ENCODE peak calls at places on chromosomes 6 and 20, in five cellular contexts. One of them, this sample, is unnamed.

GRCh38 chr20:60408435-60408834 is 450.2 kb downstream of the CDH26 start:
- DNase-seq in erythroblast: no peak
- DNase-seq in HAP-1: no peak
- DNase-seq in type B pancreatic cell: no peak
- DNase-seq in activated T-cell treated with anti-CD3 and anti-CD28 coated beads, Interleukin-2, amount 50 U/mL, for 1 hour: no peak
- DNase-seq in this sample: no peak

GRCh38 chr6:116059713-116060571 is 749 bp downstream of the FRK start:
- DNase-seq in HAP-1: no peak
- DNase-seq in erythroblast: peak
- DNase-seq in type B pancreatic cell: no peak
- DNase-seq in activated T-cell treated with anti-CD3 and anti-CD28 coated beads, Interleukin-2, amount 50 U/mL, for 1 hour: no peak
- DNase-seq in this sample: no peak

GRCh38 chr20:60477958-60478357 is 519.7 kb downstream of the CDH26 start:
- DNase-seq in erythroblast: no peak
- DNase-seq in HAP-1: no peak
- DNase-seq in type B pancreatic cell: no peak
- DNase-seq in activated T-cell treated with anti-CD3 and anti-CD28 coated beads, Interleukin-2, amount 50 U/mL, for 1 hour: no peak
- DNase-seq in this sample: no peak

GRCh38 chr6:157143171-157143884 is 180.0 kb downstream of the TMEM242 start:
- DNase-seq in activated T-cell treated with anti-CD3 and anti-CD28 coated beads, Interleukin-2, amount 50 U/mL, for 1 hour: no peak
- DNase-seq in erythroblast: no peak
- DNase-seq in HAP-1: peak
- DNase-seq in type B pancreatic cell: no peak
- DNase-seq in this sample: no peak

GRCh38 chr6:30885481-30885998 is 1.2 kb downstream of the DDR1 start:
- DNase-seq in HAP-1: no peak
- DNase-seq in type B pancreatic cell: no peak
- DNase-seq in erythroblast: no peak
- DNase-seq in activated T-cell treated with anti-CD3 and anti-CD28 coated beads, Interleukin-2, amount 50 U/mL, for 1 hour: peak
- DNase-seq in this sample: peak

GRCh38 chr6:155381856-155382690 is 67.8 kb upstream of the TFB1M start:
- DNase-seq in type B pancreatic cell: no peak
- DNase-seq in erythroblast: no peak
- DNase-seq in activated T-cell treated with anti-CD3 and anti-CD28 coated beads, Interleukin-2, amount 50 U/mL, for 1 hour: no peak
- DNase-seq in HAP-1: no peak
- DNase-seq in this sample: no peak

GRCh38 chr6:18203786-18204185 is 48.6 kb downstream of the KDM1B start:
- DNase-seq in HAP-1: no peak
- DNase-seq in erythroblast: no peak
- DNase-seq in type B pancreatic cell: no peak
- DNase-seq in activated T-cell treated with anti-CD3 and anti-CD28 coated beads, Interleukin-2, amount 50 U/mL, for 1 hour: no peak
- DNase-seq in this sample: no peak

GRCh38 chr6:136994782-136995181 is 50.0 kb downstream of the IL20RA start:
- DNase-seq in type B pancreatic cell: no peak
- DNase-seq in activated T-cell treated with anti-CD3 and anti-CD28 coated beads, Interleukin-2, amount 50 U/mL, for 1 hour: no peak
- DNase-seq in erythroblast: no peak
- DNase-seq in HAP-1: no peak
- DNase-seq in this sample: no peak

GRCh38 chr6:155171747-155172191 is 92.0 kb upstream of the CLDN20 start:
- DNase-seq in type B pancreatic cell: no peak
- DNase-seq in activated T-cell treated with anti-CD3 and anti-CD28 coated beads, Interleukin-2, amount 50 U/mL, for 1 hour: no peak
- DNase-seq in HAP-1: no peak
- DNase-seq in erythroblast: no peak
- DNase-seq in this sample: no peak

GRCh38 chr20:25081065-25081729 is 744 bp downstream of the VSX1 start:
- DNase-seq in erythroblast: peak
- DNase-seq in type B pancreatic cell: peak
- DNase-seq in HAP-1: no peak
- DNase-seq in activated T-cell treated with anti-CD3 and anti-CD28 coated beads, Interleukin-2, amount 50 U/mL, for 1 hour: peak
- DNase-seq in this sample: peak

GRCh38 chr20:61352381-61353260 is 100.6 kb downstream of the CDH4 start:
- DNase-seq in erythroblast: no peak
- DNase-seq in HAP-1: no peak
- DNase-seq in activated T-cell treated with anti-CD3 and anti-CD28 coated beads, Interleukin-2, amount 50 U/mL, for 1 hour: no peak
- DNase-seq in type B pancreatic cell: no peak
- DNase-seq in this sample: no peak

GRCh38 chr6:45899683-45899946 is 116.0 kb downstream of the CLIC5 start:
- DNase-seq in HAP-1: no peak
- DNase-seq in type B pancreatic cell: no peak
- DNase-seq in activated T-cell treated with anti-CD3 and anti-CD28 coated beads, Interleukin-2, amount 50 U/mL, for 1 hour: no peak
- DNase-seq in erythroblast: no peak
- DNase-seq in this sample: no peak

GRCh38 chr6:136235233-136235564 is 14.9 kb downstream of the MTFR2 start:
- DNase-seq in HAP-1: no peak
- DNase-seq in erythroblast: no peak
- DNase-seq in activated T-cell treated with anti-CD3 and anti-CD28 coated beads, Interleukin-2, amount 50 U/mL, for 1 hour: no peak
- DNase-seq in type B pancreatic cell: no peak
- DNase-seq in this sample: no peak

GRCh38 chr6:42135722-42136121 is 6.7 kb downstream of the C6orf132 start:
- DNase-seq in erythroblast: no peak
- DNase-seq in activated T-cell treated with anti-CD3 and anti-CD28 coated beads, Interleukin-2, amount 50 U/mL, for 1 hour: no peak
- DNase-seq in HAP-1: no peak
- DNase-seq in type B pancreatic cell: no peak
- DNase-seq in this sample: no peak

GRCh38 chr20:36218380-36219064 is 17.8 kb upstream of the AAR2 start:
- DNase-seq in type B pancreatic cell: no peak
- DNase-seq in erythroblast: no peak
- DNase-seq in HAP-1: no peak
- DNase-seq in activated T-cell treated with anti-CD3 and anti-CD28 coated beads, Interleukin-2, amount 50 U/mL, for 1 hour: no peak
- DNase-seq in this sample: no peak

GRCh38 chr20:50304501-50304856 is 113.8 kb downstream of the CEBPB start:
- DNase-seq in type B pancreatic cell: no peak
- DNase-seq in activated T-cell treated with anti-CD3 and anti-CD28 coated beads, Interleukin-2, amount 50 U/mL, for 1 hour: no peak
- DNase-seq in HAP-1: no peak
- DNase-seq in erythroblast: no peak
- DNase-seq in this sample: no peak

GRCh38 chr20:25517124-25517523 is 68.2 kb downstream of the NINL start:
- DNase-seq in HAP-1: no peak
- DNase-seq in type B pancreatic cell: no peak
- DNase-seq in erythroblast: no peak
- DNase-seq in activated T-cell treated with anti-CD3 and anti-CD28 coated beads, Interleukin-2, amount 50 U/mL, for 1 hour: no peak
- DNase-seq in this sample: no peak

GRCh38 chr20:59735917-59736316 is 131.6 kb downstream of the PHACTR3 start:
- DNase-seq in erythroblast: no peak
- DNase-seq in type B pancreatic cell: no peak
- DNase-seq in activated T-cell treated with anti-CD3 and anti-CD28 coated beads, Interleukin-2, amount 50 U/mL, for 1 hour: no peak
- DNase-seq in HAP-1: no peak
- DNase-seq in this sample: no peak

GRCh38 chr6:125102901-125103300 is 50.7 kb upstream of the TPD52L1 start:
- DNase-seq in HAP-1: no peak
- DNase-seq in type B pancreatic cell: no peak
- DNase-seq in activated T-cell treated with anti-CD3 and anti-CD28 coated beads, Interleukin-2, amount 50 U/mL, for 1 hour: no peak
- DNase-seq in erythroblast: no peak
- DNase-seq in this sample: no peak

GRCh38 chr6:148464319-148465010 is 121.8 kb downstream of the SASH1 start:
- DNase-seq in type B pancreatic cell: no peak
- DNase-seq in erythroblast: peak
- DNase-seq in activated T-cell treated with anti-CD3 and anti-CD28 coated beads, Interleukin-2, amount 50 U/mL, for 1 hour: peak
- DNase-seq in HAP-1: peak
- DNase-seq in this sample: peak